ENCODE peak calls at places on chromosomes 11 and 22, in eight cellular contexts. One of them, this sample, is unnamed.

GRCh38 chr22:39148727-39149535 is 3.5 kb downstream of the CBX7 start:
- DNase-seq in erythroblast: peak; percentile 36
- DNase-seq in dorsolateral prefrontal cortex: peak; percentile 59
- DNase-seq in HuH-7: no peak
- DNase-seq in Caco-2: no peak
- DNase-seq in germinal center: peak; percentile 73
- DNase-seq in NCI-H187 treated with DMSO at 0.1 percent for 48 hours: no peak
- DNase-seq in GM12891: peak; percentile 72
- DNase-seq in this sample: peak; percentile 79

GRCh38 chr22:45308624-45309421 is 911 bp upstream of the FAM118A start:
- DNase-seq in HuH-7: no peak
- DNase-seq in dorsolateral prefrontal cortex: no peak
- DNase-seq in Caco-2: no peak
- DNase-seq in erythroblast: peak; percentile 36
- DNase-seq in GM12891: no peak
- DNase-seq in germinal center: peak; percentile 46
- DNase-seq in NCI-H187 treated with DMSO at 0.1 percent for 48 hours: no peak
- DNase-seq in this sample: peak; percentile 44

GRCh38 chr11:24697722-24698121 is 200.9 kb downstream of the LUZP2 start:
- DNase-seq in NCI-H187 treated with DMSO at 0.1 percent for 48 hours: no peak
- DNase-seq in erythroblast: no peak
- DNase-seq in HuH-7: no peak
- DNase-seq in germinal center: no peak
- DNase-seq in GM12891: no peak
- DNase-seq in dorsolateral prefrontal cortex: no peak
- DNase-seq in Caco-2: no peak
- DNase-seq in this sample: no peak

GRCh38 chr22:47322854-47323253 is 560.4 kb downstream of the TBC1D22A start:
- DNase-seq in erythroblast: no peak
- DNase-seq in dorsolateral prefrontal cortex: no peak
- DNase-seq in HuH-7: no peak
- DNase-seq in Caco-2: no peak
- DNase-seq in germinal center: no peak
- DNase-seq in NCI-H187 treated with DMSO at 0.1 percent for 48 hours: no peak
- DNase-seq in GM12891: no peak
- DNase-seq in this sample: no peak

GRCh38 chr11:36431429-36432092 is 78.5 kb downstream of the TRAF6 start:
- DNase-seq in HuH-7: no peak
- DNase-seq in GM12891: no peak
- DNase-seq in NCI-H187 treated with DMSO at 0.1 percent for 48 hours: no peak
- DNase-seq in erythroblast: no peak
- DNase-seq in germinal center: no peak
- DNase-seq in dorsolateral prefrontal cortex: no peak
- DNase-seq in Caco-2: peak; percentile 25
- DNase-seq in this sample: peak; percentile 53

GRCh38 chr22:18113680-18114394 is 3.2 kb downstream of the TUBA8 start:
- DNase-seq in erythroblast: no peak
- DNase-seq in HuH-7: no peak
- DNase-seq in dorsolateral prefrontal cortex: no peak
- DNase-seq in NCI-H187 treated with DMSO at 0.1 percent for 48 hours: no peak
- DNase-seq in GM12891: no peak
- DNase-seq in Caco-2: no peak
- DNase-seq in germinal center: no peak
- DNase-seq in this sample: no peak

GRCh38 chr11:126112547-126112946 is 49.9 kb upstream of the CDON start:
- DNase-seq in Caco-2: no peak
- DNase-seq in erythroblast: no peak
- DNase-seq in NCI-H187 treated with DMSO at 0.1 percent for 48 hours: no peak
- DNase-seq in dorsolateral prefrontal cortex: no peak
- DNase-seq in HuH-7: no peak
- DNase-seq in GM12891: no peak
- DNase-seq in germinal center: no peak
- DNase-seq in this sample: no peak

GRCh38 chr11:42526366-42526765 is 785.4 kb upstream of the API5 start:
- DNase-seq in NCI-H187 treated with DMSO at 0.1 percent for 48 hours: no peak
- DNase-seq in dorsolateral prefrontal cortex: no peak
- DNase-seq in Caco-2: no peak
- DNase-seq in germinal center: no peak
- DNase-seq in erythroblast: no peak
- DNase-seq in GM12891: no peak
- DNase-seq in HuH-7: no peak
- DNase-seq in this sample: no peak

This sample was measured in stimulated activated CD8-positive, alpha-beta memory T cell treated with anti-CD3 and anti-CD28 coated beads, Interleukin-4, amount 100 ng/mL, for 48 hours.